ENCODE peak calls at places on chromosomes 4 and X, in four cellular contexts. A, S, W and U are unnamed samples.

GRCh38 chrX:13747836-13748235 is 13.3 kb downstream of the OFD1 start:
- DNase-seq in A (peak), S (peak), W (no peak), U (peak)

GRCh38 chrX:56554870-56555269 is 8.6 kb upstream of the UBQLN2 start:
- DNase-seq in A (no peak), S (no peak), W (no peak), U (peak)

GRCh38 chr4:150664935-150665334 is 83.0 kb downstream of the MAB21L2 start:
- DNase-seq in A (peak), S (no peak), W (no peak), U (peak)

GRCh38 chr4:23934915-23935314 is 45.1 kb upstream of the PPARGC1A start:
- DNase-seq in A (no peak), S (no peak), W (no peak), U (no peak)

GRCh38 chr4:156948738-156949137 is 22.9 kb downstream of the PDGFC start:
- DNase-seq in A (no peak), S (no peak), W (no peak), U (no peak)

GRCh38 chrX:69501433-69501832 is 2.7 kb upstream of the NALF2 start:
- DNase-seq in A (peak), S (no peak), W (no peak), U (peak)

GRCh38 chrX:155330992-155331391 is 3.4 kb downstream of the CLIC2 start:
- DNase-seq in A (no peak), S (no peak), W (no peak), U (no peak)

GRCh38 chr4:110508827-110509446 is 33.0 kb downstream of the ENPEP start:
- DNase-seq in A (peak), S (no peak), W (no peak), U (no peak)

GRCh38 chrX:99914676-99915075 is 495.4 kb downstream of the PCDH19 start:
- DNase-seq in A (peak), S (no peak), W (no peak), U (peak)

GRCh38 chrX:154458116-154458953 is at the start of gene PLXNA3:
- DNase-seq in A (no peak), S (peak), W (no peak), U (no peak)

GRCh38 chr4:53189011-53189410 is 176.8 kb downstream of the SCFD2 start:
- DNase-seq in A (no peak), S (no peak), W (no peak), U (no peak)

GRCh38 chr4:127000090-127000489 is 632.7 kb upstream of the INTU start:
- DNase-seq in A (no peak), S (no peak), W (no peak), U (no peak)

GRCh38 chrX:43718546-43718945 is 62.4 kb downstream of the MAOA start:
- DNase-seq in A (no peak), S (no peak), W (no peak), U (no peak)
- TF ChIP-seq KDM1A in A (no peak), S (no peak), W (no peak), U (no peak)

GRCh38 chr4:83109480-83110221 is 4.9 kb downstream of the PLAC8 start:
- DNase-seq in A (peak), S (no peak), W (no peak), U (no peak)
- TF ChIP-seq RFX5 in A (no peak), S (no peak), W (no peak), U (no peak)

DNA sequence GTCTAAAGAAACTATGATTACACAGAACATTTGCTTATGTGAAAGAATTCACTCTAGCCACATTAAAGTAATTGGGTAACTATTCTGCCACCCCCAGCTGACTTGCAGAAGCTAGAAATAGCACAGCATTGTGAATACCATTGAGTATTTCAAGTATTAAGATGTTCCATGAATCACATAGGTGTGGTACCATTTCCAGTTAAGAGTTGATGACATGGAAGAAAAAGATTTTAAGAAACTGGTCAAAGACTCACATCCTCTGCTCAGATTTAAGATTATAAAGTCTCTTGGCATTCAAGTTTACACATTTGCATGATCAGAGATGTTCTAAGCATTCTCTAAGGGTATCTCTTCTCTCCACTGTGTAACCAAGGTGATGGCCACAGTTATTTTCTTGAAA is 287.5 kb downstream of the CAMK2D start:
- DNase-seq in A (no peak), S (no peak), W (no peak), U (no peak)
- TF ChIP-seq KDM1A in A (no peak), S (no peak), W (no peak), U (no peak)

DNA sequence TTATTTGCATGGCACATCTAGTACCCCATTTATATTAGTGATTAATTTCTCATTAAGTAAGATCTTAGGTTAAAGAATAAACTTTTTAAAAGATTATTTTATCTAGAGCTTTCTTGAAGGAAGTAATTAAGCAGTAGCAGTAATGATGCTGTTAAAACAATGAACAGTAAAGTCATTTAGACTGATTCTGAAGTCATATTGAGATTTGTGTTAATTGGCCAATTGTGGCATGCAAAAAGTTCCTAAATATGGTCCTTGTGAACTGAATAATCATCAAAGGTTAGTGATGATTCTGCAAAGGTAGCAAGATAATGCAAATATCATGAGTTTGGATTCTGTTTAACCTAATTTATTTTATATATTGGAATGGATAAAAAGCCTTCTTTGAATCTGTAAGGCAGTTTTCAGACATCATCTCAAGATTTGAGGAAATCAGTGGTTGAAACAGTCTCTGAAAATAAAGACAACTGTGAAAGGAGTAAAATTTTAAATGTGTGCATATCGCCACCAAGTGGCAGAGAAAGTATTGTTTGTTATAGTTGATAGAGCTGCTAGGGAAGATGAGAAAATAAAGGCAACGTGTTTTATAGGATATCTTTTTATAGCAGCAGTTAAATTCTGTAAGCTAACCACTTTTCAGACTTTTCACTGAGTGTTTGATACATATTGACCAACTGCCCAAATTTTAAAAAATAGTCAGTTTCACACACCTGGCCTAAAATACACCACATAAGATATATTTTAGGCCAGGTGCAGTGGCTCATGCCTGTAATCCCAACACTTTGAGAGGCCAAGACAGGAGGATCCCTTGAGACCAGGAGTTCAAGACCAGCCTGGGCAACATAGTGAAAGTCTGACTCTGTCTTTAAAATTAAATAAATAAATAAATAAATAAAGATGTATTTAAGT is 79.6 kb downstream of the CCKAR start:
- DNase-seq in A (peak), S (peak), W (no peak), U (peak)
- TF ChIP-seq RFX5 in A (no peak), S (no peak), W (no peak), U (no peak)

GRCh38 chr4:181479145-181479544 is 764.1 kb upstream of the TENM3 start:
- DNase-seq in A (no peak), S (no peak), W (no peak), U (no peak)
- TF ChIP-seq KDM1A in A (no peak), S (no peak), W (no peak), U (no peak)